ENCODE peak calls at places on chromosomes 2 and 18, in eight cellular contexts. U is K562, A is GM12878, I is endothelial cell of umbilical vein, Z is H1, L is HCT116, H is HepG2, Y is SK-N-SH. J is an unnamed sample.

GRCh38 chr18:12944724-12945123 is 3.1 kb upstream of the SEH1L start:
- DNase-seq in U (no peak), A (no peak), I (no peak), Z (no peak), L (no peak), H (no peak), Y (no peak), J (no peak)

GRCh38 chr2:128291161-128291843 is 27.4 kb downstream of the HS6ST1 start:
- DNase-seq in U (no peak), A (no peak), I (no peak), Z (no peak), L (no peak), H (no peak), Y (no peak), J (no peak)

GRCh38 chr18:74146756-74147155 is 878 bp downstream of the FBXO15 start:
- DNase-seq in U (no peak), A (no peak), I (no peak), Z (no peak), L (no peak), H (no peak), Y (no peak), J (no peak)

GRCh38 chr18:74800098-74800497 is 202.4 kb downstream of the ZNF407 start:
- DNase-seq in U (no peak), A (no peak), I (no peak), Z (no peak), L (no peak), H (no peak), Y (no peak), J (no peak)

GRCh38 chr2:69997296-69998184 is 36.1 kb upstream of the ASPRV1 start:
- DNase-seq in U (peak; percentile 69), A (no peak), I (no peak), Z (no peak), L (peak; percentile 57), H (no peak), Y (no peak), J (no peak)

GRCh38 chr2:88852753-88853402 is 161.4 kb downstream of the RPIA start:
- DNase-seq in U (no peak), A (no peak), I (no peak), Z (no peak), L (no peak), H (no peak), Y (no peak), J (no peak)

GRCh38 chr18:51398104-51398503 is 200.6 kb upstream of the MEX3C start:
- DNase-seq in U (no peak), A (no peak), I (no peak), Z (no peak), L (no peak), H (no peak), Y (no peak), J (no peak)

GRCh38 chr2:112646791-112647720 is 1.3 kb downstream of the SLC20A1 start:
- DNase-seq in U (peak; percentile 28), A (no peak), I (peak; percentile 29), Z (no peak), L (no peak), H (no peak), Y (peak; percentile 37), J (no peak)

GRCh38 chr18:77108001-77108692 is 24.4 kb downstream of the MBP start:
- DNase-seq in U (no peak), A (no peak), I (no peak), Z (no peak), L (no peak), H (no peak), Y (no peak), J (no peak)

GRCh38 chr18:33871363-33872025 is 293.5 kb downstream of the ASXL3 start:
- DNase-seq in U (no peak), A (no peak), I (no peak), Z (no peak), L (no peak), H (no peak), Y (no peak), J (no peak)

GRCh38 chr18:10377956-10378355 is 76.5 kb upstream of the APCDD1 start:
- DNase-seq in U (no peak), A (no peak), I (no peak), Z (no peak), L (no peak), H (no peak), Y (no peak), J (no peak)

GRCh38 chr2:20584045-20584636 is 66.8 kb downstream of the HS1BP3 start:
- DNase-seq in U (no peak), A (no peak), I (no peak), Z (no peak), L (peak; percentile 49), H (no peak), Y (no peak), J (no peak)

GRCh38 chr18:46281185-46282176 is 177.3 kb downstream of the HAUS1 start:
- DNase-seq in U (peak; percentile 68), A (no peak), I (peak; percentile 61), Z (peak; percentile 50), L (peak; percentile 43), H (peak; percentile 44), Y (peak; percentile 74), J (peak; percentile 37)

GRCh38 chr2:189514107-189514506 is 66.5 kb downstream of the SLC40A1 start:
- DNase-seq in U (no peak), A (no peak), I (no peak), Z (no peak), L (no peak), H (no peak), Y (no peak), J (no peak)

GRCh38 chr2:189511210-189511609 is 69.4 kb downstream of the SLC40A1 start:
- DNase-seq in U (no peak), A (no peak), I (no peak), Z (no peak), L (no peak), H (no peak), Y (no peak), J (no peak)

GRCh38 chr2:189511935-189512334 is 68.7 kb downstream of the SLC40A1 start:
- DNase-seq in U (no peak), A (no peak), I (no peak), Z (no peak), L (no peak), H (no peak), Y (no peak), J (no peak)

GRCh38 chr2:189515264-189515663 is 65.3 kb downstream of the SLC40A1 start:
- DNase-seq in U (no peak), A (no peak), I (no peak), Z (no peak), L (no peak), H (no peak), Y (no peak), J (no peak)

DNA sequence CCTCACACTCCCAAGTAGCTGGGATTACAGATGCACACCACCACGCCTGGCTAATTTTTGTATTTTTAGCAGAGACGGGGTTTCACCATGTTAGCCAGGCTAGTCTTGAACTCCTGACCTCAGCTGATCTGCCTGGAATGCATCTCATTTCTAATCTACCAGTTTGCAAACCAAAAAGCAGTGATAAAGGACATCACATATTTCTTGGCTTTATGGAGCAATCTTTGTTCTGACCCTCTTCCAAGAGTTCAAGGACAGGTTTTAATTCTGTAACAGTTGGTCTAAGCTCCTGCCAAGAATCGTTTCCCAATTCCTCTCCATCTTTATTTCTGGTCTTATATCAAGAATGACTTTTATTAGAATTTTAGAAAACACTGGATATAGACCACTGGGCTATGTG is 67.7 kb downstream of the SLC40A1 start:
- DNase-seq in U (no peak), A (no peak), I (no peak), Z (no peak), L (no peak), H (no peak), Y (no peak), J (no peak)
- H3K9ac ChIP-seq in U (no peak overlapping the region), A (no peak overlapping the region), I (no peak overlapping the region), Z (no peak overlapping the region), L (no peak overlapping the region), H (no peak overlapping the region), Y (no peak overlapping the region), J (no peak overlapping the region)

GRCh38 chr2:164841719-164842623 is at the start of gene COBLL1:
- DNase-seq in U (peak; percentile 39), A (no peak), I (peak; percentile 78), Z (no peak), L (peak; percentile 71), H (peak; percentile 84), Y (peak; percentile 82), J (no peak)

GRCh38 chr2:164839914-164840457 is 1.6 kb downstream of the COBLL1 start:
- DNase-seq in U (no peak), A (no peak), I (peak; percentile 95), Z (no peak), L (no peak), H (peak; percentile 31), Y (no peak), J (no peak)

GRCh38 chr2:164842624-164842966 is 972 bp upstream of the COBLL1 start:
- DNase-seq in U (no peak), A (no peak), I (no peak), Z (no peak), L (no peak), H (no peak), Y (no peak), J (no peak)

GRCh38 chr2:164840930-164841718 is 499 bp downstream of the COBLL1 start:
- DNase-seq in U (peak; percentile 15), A (no peak), I (peak; percentile 83), Z (no peak), L (peak; percentile 46), H (peak; percentile 82), Y (peak; percentile 90), J (no peak)

GRCh38 chr2:164840458-164840929 is 1.1 kb downstream of the COBLL1 start:
- DNase-seq in U (no peak), A (no peak), I (peak; percentile 66), Z (no peak), L (no peak), H (peak; percentile 91), Y (no peak), J (no peak)
- H3K27ac ChIP-seq in U (no peak overlapping the region), A (no peak overlapping the region), I (peak overlapping the region; percentile 74), Z (no peak overlapping the region), L (peak overlapping the region; percentile 23), H (peak overlapping the region; percentile 99), Y (peak overlapping the region; percentile 81), J (no peak overlapping the region)

GRCh38 chr2:98835831-98836385 is 100.1 kb downstream of the CRACDL start:
- DNase-seq in U (no peak), A (peak; percentile 4), I (no peak), Z (no peak), L (no peak), H (no peak), Y (no peak), J (no peak)

GRCh38 chr2:98833917-98834263 is 102.1 kb downstream of the CRACDL start:
- DNase-seq in U (no peak), A (no peak), I (no peak), Z (no peak), L (no peak), H (no peak), Y (no peak), J (no peak)

GRCh38 chr2:98830573-98831145 is 99.7 kb upstream of the MGAT4A start:
- DNase-seq in U (no peak), A (no peak), I (no peak), Z (no peak), L (no peak), H (no peak), Y (no peak), J (no peak)

GRCh38 chr2:98832172-98832571 is 101.2 kb upstream of the MGAT4A start:
- DNase-seq in U (no peak), A (no peak), I (no peak), Z (no peak), L (no peak), H (no peak), Y (no peak), J (no peak)

GRCh38 chr2:98833172-98833916 is 102.4 kb upstream of the MGAT4A start:
- DNase-seq in U (no peak), A (no peak), I (peak; percentile 79), Z (no peak), L (no peak), H (no peak), Y (no peak), J (no peak)
- TF ChIP-seq POLR2AphosphoS5 in U (no peak), A (no peak), I (peak; percentile 85), Z (no peak), L (no peak), H (no peak), Y (no peak), J (no peak)

GRCh38 chr2:46960618-46961017 is 45.0 kb upstream of the MCFD2 start:
- DNase-seq in U (no peak), A (no peak), I (no peak), Z (no peak), L (no peak), H (no peak), Y (no peak), J (no peak)
- H3K9ac ChIP-seq in U (no peak overlapping the region), A (no peak overlapping the region), I (no peak overlapping the region), Z (no peak overlapping the region), L (no peak overlapping the region), H (no peak overlapping the region), Y (no peak overlapping the region), J (no peak overlapping the region)

J was measured in SK-N-MC.